ENCODE peak calls at places on chromosome 5, in five cellular contexts. M is HCT116, P is fibroblast of mammary gland, D is breast epithelium, R is kidney. Z is an unnamed sample.

GRCh38 chr5:151805414-151806225 is 33.9 kb downstream of the G3BP1 start:
- DNase-seq in M (no peak), P (peak; percentile 92), D (no peak), R (no peak), Z (no peak)

GRCh38 chr5:174523311-174524159 is 200.8 kb upstream of the MSX2 start:
- DNase-seq in M (no peak), P (no peak), D (no peak), R (no peak), Z (no peak)

GRCh38 chr5:56951131-56951945 is 585 bp downstream of the MIER3 start:
- DNase-seq in M (no peak), P (no peak), D (peak; percentile 51), R (peak; percentile 81), Z (no peak)

GRCh38 chr5:94707359-94707758 is 88.9 kb downstream of the SLF1 start:
- DNase-seq in M (no peak), P (no peak), D (no peak), R (no peak), Z (no peak)

GRCh38 chr5:123571927-123572326 is 60.0 kb downstream of the CSNK1G3 start:
- DNase-seq in M (no peak), P (no peak), D (no peak), R (no peak), Z (no peak)

GRCh38 chr5:68420476-68421344 is 205.2 kb downstream of the PIK3R1 start:
- DNase-seq in M (no peak), P (no peak), D (no peak), R (no peak), Z (no peak)

GRCh38 chr5:39274388-39275085 is 55.2 kb upstream of the FYB1 start:
- DNase-seq in M (no peak), P (no peak), D (no peak), R (no peak), Z (no peak)

GRCh38 chr5:83472508-83473343 is 1.2 kb downstream of the VCAN start:
- DNase-seq in M (no peak), P (peak; percentile 67), D (no peak), R (peak; percentile 87), Z (no peak)

GRCh38 chr5:85515588-85515987 is 1102.2 kb upstream of the COX7C start:
- DNase-seq in M (no peak), P (no peak), D (no peak), R (no peak), Z (no peak)

GRCh38 chr5:37882636-37883035 is 42.8 kb upstream of the GDNF start:
- DNase-seq in M (no peak), P (peak; percentile 24), D (no peak), R (no peak), Z (peak; percentile 50)

GRCh38 chr5:143331956-143332355 is 71.5 kb downstream of the NR3C1 start:
- DNase-seq in M (no peak), P (no peak), D (no peak), R (no peak), Z (no peak)

GRCh38 chr5:86008293-86008692 is 609.4 kb upstream of the COX7C start:
- DNase-seq in M (no peak), P (no peak), D (no peak), R (no peak), Z (no peak)

GRCh38 chr5:72256536-72256935 is 63.5 kb downstream of the MRPS27 start:
- DNase-seq in M (no peak), P (no peak), D (no peak), R (no peak), Z (no peak)

GRCh38 chr5:14475013-14475412 is 106.6 kb upstream of the OTULINL start:
- DNase-seq in M (no peak), P (no peak), D (no peak), R (no peak), Z (no peak)

GRCh38 chr5:5419291-5420210 is 2.9 kb upstream of the ICE1 start:
- DNase-seq in M (peak; percentile 48), P (peak; percentile 96), D (no peak), R (no peak), Z (no peak)

GRCh38 chr5:87122171-87122977 is 145.3 kb upstream of the RASA1 start:
- DNase-seq in M (no peak), P (no peak), D (no peak), R (no peak), Z (no peak)

GRCh38 chr5:14449052-14449661 is 132.4 kb upstream of the OTULINL start:
- DNase-seq in M (no peak), P (peak; percentile 99), D (no peak), R (no peak), Z (peak; percentile 37)

GRCh38 chr5:121024416-121025311 is 560.6 kb downstream of the PRR16 start:
- DNase-seq in M (no peak), P (no peak), D (no peak), R (no peak), Z (no peak)

GRCh38 chr5:121019734-121020133 is 555.6 kb downstream of the PRR16 start:
- DNase-seq in M (no peak), P (no peak), D (no peak), R (no peak), Z (no peak)

GRCh38 chr5:121018004-121018403 is 553.9 kb downstream of the PRR16 start:
- DNase-seq in M (no peak), P (no peak), D (no peak), R (no peak), Z (no peak)

GRCh38 chr5:121019112-121019511 is 555.0 kb downstream of the PRR16 start:
- DNase-seq in M (no peak), P (no peak), D (no peak), R (no peak), Z (no peak)

GRCh38 chr5:121021688-121022087 is 557.6 kb downstream of the PRR16 start:
- DNase-seq in M (no peak), P (no peak), D (no peak), R (no peak), Z (no peak)
- H3K4me3 ChIP-seq in M (no peak overlapping the region), P (no peak overlapping the region), D (no peak overlapping the region), R (no peak overlapping the region), Z (no peak overlapping the region)

DNA sequence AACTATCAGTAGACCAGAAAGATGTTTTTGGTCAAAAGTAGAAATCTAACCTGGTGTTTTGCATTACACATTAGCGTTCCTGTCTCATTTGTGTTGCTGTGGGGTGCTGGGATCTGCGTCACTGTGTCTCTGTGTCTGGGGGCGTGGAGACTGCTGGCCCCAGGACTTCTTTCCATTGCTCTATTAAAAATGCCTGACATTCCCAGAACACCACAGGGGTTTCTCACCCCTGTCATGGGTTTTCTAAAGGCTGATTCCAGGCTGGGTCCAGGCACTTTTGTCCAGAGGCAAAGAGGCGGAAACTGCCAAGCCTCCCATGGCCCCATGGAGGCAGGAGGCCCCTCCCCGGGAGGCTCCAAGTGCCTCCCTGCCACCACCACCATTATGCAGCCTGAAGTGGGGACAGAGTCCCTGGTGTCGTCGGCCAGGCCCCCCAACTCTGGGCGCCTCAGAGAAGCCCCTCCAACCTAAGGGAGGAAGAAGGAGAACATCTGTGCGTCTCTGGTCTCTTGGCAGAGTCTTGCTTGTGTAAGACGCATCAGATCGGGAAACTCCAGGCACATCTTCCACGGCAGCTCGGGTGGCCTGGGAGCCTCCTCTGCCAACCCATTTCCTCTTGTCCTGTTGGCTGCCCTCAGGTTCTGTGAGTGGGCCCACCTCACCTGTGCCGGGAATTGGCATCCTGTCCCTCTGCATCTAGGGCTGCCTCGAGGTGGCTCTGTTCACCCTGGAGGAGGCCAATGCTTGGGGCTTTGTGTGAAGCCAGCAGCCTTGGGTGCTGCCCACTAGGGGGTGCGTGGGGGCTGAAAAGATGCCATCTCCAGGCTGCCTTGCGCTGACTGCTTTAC is 13.8 kb upstream of the PLEKHG4B start:
- DNase-seq in M (peak; percentile 47), P (peak; percentile 54), D (no peak), R (peak; percentile 53), Z (no peak)
- TF ChIP-seq CTCF in M (peak; percentile 87), P (peak; percentile 67), D (no peak), R (no peak), Z (peak; percentile 50)

GRCh38 chr5:150670275-150670960 is 9.4 kb downstream of the MYOZ3 start:
- DNase-seq in M (no peak), P (no peak), D (no peak), R (no peak), Z (no peak)
- H3K4me3 ChIP-seq in M (no peak overlapping the region), P (no peak overlapping the region), D (no peak overlapping the region), R (no peak overlapping the region), Z (no peak overlapping the region)

DNA sequence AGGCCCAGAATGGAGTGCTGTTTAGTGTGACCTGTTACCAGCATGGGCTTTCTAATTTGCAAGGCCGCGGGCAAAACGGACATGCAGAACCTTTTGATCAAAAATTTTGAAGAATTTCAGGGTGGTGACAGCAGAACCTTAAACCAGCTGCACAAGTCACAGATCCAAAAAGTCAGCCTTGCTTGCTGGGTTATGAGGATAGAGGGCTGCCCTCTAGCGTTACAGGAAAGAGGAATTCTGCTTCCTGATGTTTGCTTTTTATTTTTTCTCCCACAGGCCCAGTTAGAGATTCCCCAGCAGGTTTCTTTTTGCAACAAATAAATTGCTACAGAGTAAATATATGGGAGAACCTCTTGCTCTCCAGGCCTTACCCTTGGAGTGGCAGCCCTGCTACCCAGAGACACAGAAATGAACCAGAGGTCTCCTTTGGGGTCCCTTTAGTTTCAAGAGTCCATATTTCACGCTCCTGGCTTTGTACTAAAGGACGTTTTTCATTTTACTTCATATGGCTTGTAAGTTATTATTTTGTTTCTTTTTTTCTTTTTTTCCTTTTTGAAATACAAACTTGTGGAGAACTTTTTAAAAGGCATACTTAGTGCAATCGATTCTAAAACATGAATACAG is 3.4 kb upstream of the ADCY2 start:
- DNase-seq in M (no peak), P (peak; percentile 53), D (no peak), R (no peak), Z (no peak)
- TF ChIP-seq CTCF in M (no peak), P (peak; percentile 77), D (peak; percentile 34), R (peak; percentile 50), Z (peak; percentile 74)

GRCh38 chr5:167642779-167643517 is 648.5 kb upstream of the WWC1 start:
- DNase-seq in M (no peak), P (peak; percentile 97), D (no peak), R (no peak), Z (no peak)
- H3K4me3 ChIP-seq in M (no peak overlapping the region), P (no peak overlapping the region), D (no peak overlapping the region), R (no peak overlapping the region), Z (no peak overlapping the region)

GRCh38 chr5:66861402-66861801 is 265.2 kb downstream of the MAST4 start:
- DNase-seq in M (no peak), P (no peak), D (no peak), R (no peak), Z (no peak)

GRCh38 chr5:66860199-66860975 is 264.2 kb downstream of the MAST4 start:
- DNase-seq in M (no peak), P (peak; percentile 27), D (no peak), R (no peak), Z (no peak)

GRCh38 chr5:66863343-66864170 is 267.4 kb downstream of the MAST4 start:
- DNase-seq in M (no peak), P (no peak), D (no peak), R (no peak), Z (no peak)

GRCh38 chr5:66867622-66868322 is 271.6 kb downstream of the MAST4 start:
- DNase-seq in M (no peak), P (no peak), D (no peak), R (no peak), Z (no peak)

GRCh38 chr5:66864240-66864884 is 268.2 kb downstream of the MAST4 start:
- DNase-seq in M (no peak), P (peak; percentile 77), D (no peak), R (no peak), Z (no peak)
- TF ChIP-seq CTCF in M (peak; percentile 42), P (peak; percentile 74), D (no peak), R (peak; percentile 35), Z (peak; percentile 81)

GRCh38 chr5:124706729-124707361 is 39.6 kb downstream of the ZNF608 start:
- DNase-seq in M (no peak), P (peak; percentile 53), D (no peak), R (no peak), Z (no peak)
- H3K4me3 ChIP-seq in M (no peak overlapping the region), P (no peak overlapping the region), D (no peak overlapping the region), R (peak overlapping the region; percentile 17), Z (no peak overlapping the region)